ENCODE peak calls at places on chromosome 9, in nine cellular contexts. One of them, this sample, is unnamed. For H3K9me3, the result is how much of the 10 kb centered on the place peaks cover.

GRCh38 chr9:72996106-72996505 is 43.3 kb upstream of the ALDH1A1 start:
- DNase-seq in heart left ventricle: no peak
- DNase-seq in uterus: no peak
- DNase-seq in testis: no peak
- DNase-seq in HCT116: no peak
- DNase-seq in WERI-Rb-1: no peak
- DNase-seq in transverse colon: no peak
- DNase-seq in IMR-90: no peak
- DNase-seq in PC-3: no peak
- DNase-seq in this sample: no peak

GRCh38 chr9:11158063-11158462 is 545.3 kb upstream of the PTPRD start:
- DNase-seq in heart left ventricle: no peak
- DNase-seq in uterus: no peak
- DNase-seq in testis: no peak
- DNase-seq in HCT116: no peak
- DNase-seq in WERI-Rb-1: no peak
- DNase-seq in transverse colon: no peak
- DNase-seq in IMR-90: no peak
- DNase-seq in PC-3: no peak
- DNase-seq in this sample: no peak

GRCh38 chr9:117224676-117225075 is 190.2 kb downstream of the ASTN2 start:
- DNase-seq in heart left ventricle: no peak
- DNase-seq in uterus: no peak
- DNase-seq in testis: no peak
- DNase-seq in HCT116: no peak
- DNase-seq in WERI-Rb-1: peak
- DNase-seq in transverse colon: no peak
- DNase-seq in IMR-90: no peak
- DNase-seq in PC-3: no peak
- DNase-seq in this sample: no peak

GRCh38 chr9:35688558-35689350 is 971 bp downstream of the TPM2 start:
- DNase-seq in heart left ventricle: no peak
- DNase-seq in uterus: no peak
- DNase-seq in testis: no peak
- DNase-seq in HCT116: peak
- DNase-seq in WERI-Rb-1: no peak
- DNase-seq in transverse colon: no peak
- DNase-seq in IMR-90: peak
- DNase-seq in PC-3: peak
- DNase-seq in this sample: no peak

GRCh38 chr9:136210276-136210675 is 5.3 kb upstream of the LHX3 start:
- DNase-seq in heart left ventricle: no peak
- DNase-seq in uterus: no peak
- DNase-seq in testis: no peak
- DNase-seq in HCT116: no peak
- DNase-seq in WERI-Rb-1: no peak
- DNase-seq in transverse colon: no peak
- DNase-seq in IMR-90: no peak
- DNase-seq in PC-3: no peak
- DNase-seq in this sample: no peak

GRCh38 chr9:9563817-9564216 is 1049.0 kb downstream of the PTPRD start:
- DNase-seq in heart left ventricle: no peak
- DNase-seq in uterus: no peak
- DNase-seq in testis: no peak
- DNase-seq in HCT116: no peak
- DNase-seq in WERI-Rb-1: no peak
- DNase-seq in transverse colon: no peak
- DNase-seq in IMR-90: no peak
- DNase-seq in PC-3: no peak
- DNase-seq in this sample: no peak

GRCh38 chr9:134666208-134666607 is 24.6 kb downstream of the COL5A1 start:
- DNase-seq in heart left ventricle: no peak
- DNase-seq in uterus: no peak
- DNase-seq in testis: no peak
- DNase-seq in HCT116: no peak
- DNase-seq in WERI-Rb-1: no peak
- DNase-seq in transverse colon: no peak
- DNase-seq in IMR-90: no peak
- DNase-seq in PC-3: no peak
- DNase-seq in this sample: no peak

GRCh38 chr9:109767404-109767803 is 12.6 kb upstream of the PALM2AKAP2 start:
- DNase-seq in heart left ventricle: no peak
- DNase-seq in uterus: no peak
- DNase-seq in testis: no peak
- DNase-seq in HCT116: no peak
- DNase-seq in WERI-Rb-1: no peak
- DNase-seq in transverse colon: no peak
- DNase-seq in IMR-90: no peak
- DNase-seq in PC-3: no peak
- DNase-seq in this sample: no peak

GRCh38 chr9:114372971-114373591 is 14.7 kb downstream of the AKNA start:
- DNase-seq in heart left ventricle: peak
- DNase-seq in uterus: no peak
- DNase-seq in testis: peak
- DNase-seq in HCT116: no peak
- DNase-seq in WERI-Rb-1: no peak
- DNase-seq in transverse colon: peak
- DNase-seq in IMR-90: no peak
- DNase-seq in PC-3: no peak
- DNase-seq in this sample: no peak

GRCh38 chr9:99966001-99966400 is 59.5 kb downstream of the STX17 start:
- DNase-seq in heart left ventricle: no peak
- DNase-seq in uterus: no peak
- DNase-seq in testis: no peak
- DNase-seq in HCT116: no peak
- DNase-seq in WERI-Rb-1: no peak
- DNase-seq in transverse colon: no peak
- DNase-seq in IMR-90: no peak
- DNase-seq in PC-3: no peak
- DNase-seq in this sample: no peak

GRCh38 chr9:106697799-106698591 is 165.0 kb upstream of the ZNF462 start:
- DNase-seq in heart left ventricle: peak
- DNase-seq in uterus: peak
- DNase-seq in testis: peak
- DNase-seq in HCT116: no peak
- DNase-seq in WERI-Rb-1: peak
- DNase-seq in transverse colon: peak
- DNase-seq in IMR-90: peak
- DNase-seq in PC-3: no peak
- DNase-seq in this sample: peak

GRCh38 chr9:135242406-135242805 is 154.9 kb downstream of the OLFM1 start:
- DNase-seq in heart left ventricle: no peak
- DNase-seq in uterus: no peak
- DNase-seq in testis: no peak
- DNase-seq in HCT116: no peak
- DNase-seq in WERI-Rb-1: no peak
- DNase-seq in transverse colon: no peak
- DNase-seq in IMR-90: no peak
- DNase-seq in PC-3: no peak
- DNase-seq in this sample: no peak

GRCh38 chr9:108876425-108876824 is 14.4 kb downstream of the ACTL7A start:
- DNase-seq in heart left ventricle: no peak
- DNase-seq in uterus: no peak
- DNase-seq in testis: no peak
- DNase-seq in HCT116: no peak
- DNase-seq in WERI-Rb-1: no peak
- DNase-seq in transverse colon: no peak
- DNase-seq in IMR-90: no peak
- DNase-seq in PC-3: no peak
- DNase-seq in this sample: no peak

GRCh38 chr9:124077915-124078572 is 66.5 kb downstream of the LHX2 start:
- DNase-seq in heart left ventricle: peak
- DNase-seq in uterus: no peak
- DNase-seq in testis: no peak
- DNase-seq in HCT116: peak
- DNase-seq in WERI-Rb-1: no peak
- DNase-seq in transverse colon: no peak
- DNase-seq in IMR-90: no peak
- DNase-seq in PC-3: peak
- DNase-seq in this sample: no peak

GRCh38 chr9:133612816-133613215 is 3.6 kb upstream of the FAM163B start:
- DNase-seq in heart left ventricle: no peak
- DNase-seq in uterus: no peak
- DNase-seq in testis: no peak
- DNase-seq in HCT116: no peak
- DNase-seq in WERI-Rb-1: no peak
- DNase-seq in transverse colon: no peak
- DNase-seq in IMR-90: no peak
- DNase-seq in PC-3: no peak
- DNase-seq in this sample: no peak

GRCh38 chr9:121333950-121334773 is 35.9 kb downstream of the STOM start:
- DNase-seq in heart left ventricle: peak
- DNase-seq in uterus: no peak
- DNase-seq in testis: peak
- DNase-seq in HCT116: no peak
- DNase-seq in WERI-Rb-1: no peak
- DNase-seq in transverse colon: no peak
- DNase-seq in IMR-90: no peak
- DNase-seq in PC-3: no peak
- DNase-seq in this sample: no peak

GRCh38 chr9:123322771-123323481 is 33.1 kb upstream of the CRB2 start:
- DNase-seq in heart left ventricle: no peak
- DNase-seq in uterus: no peak
- DNase-seq in testis: no peak
- DNase-seq in HCT116: no peak
- DNase-seq in WERI-Rb-1: no peak
- DNase-seq in transverse colon: peak
- DNase-seq in IMR-90: no peak
- DNase-seq in PC-3: no peak
- DNase-seq in this sample: no peak

GRCh38 chr9:33288828-33289483 is 1.4 kb upstream of the NFX1 start:
- DNase-seq in heart left ventricle: peak
- DNase-seq in uterus: peak
- DNase-seq in testis: no peak
- DNase-seq in HCT116: no peak
- DNase-seq in WERI-Rb-1: no peak
- DNase-seq in transverse colon: peak
- DNase-seq in IMR-90: no peak
- DNase-seq in PC-3: no peak
- DNase-seq in this sample: no peak

GRCh38 chr9:36928670-36929349 is 105.3 kb downstream of the PAX5 start:
- DNase-seq in heart left ventricle: no peak
- DNase-seq in uterus: no peak
- DNase-seq in testis: no peak
- DNase-seq in HCT116: no peak
- DNase-seq in WERI-Rb-1: no peak
- DNase-seq in transverse colon: no peak
- DNase-seq in IMR-90: peak
- DNase-seq in PC-3: peak
- DNase-seq in this sample: no peak

GRCh38 chr9:74951725-74952151 is 974 bp downstream of the C9orf40 start:
- DNase-seq in heart left ventricle: peak
- DNase-seq in uterus: peak
- DNase-seq in testis: peak
- DNase-seq in HCT116: no peak
- DNase-seq in WERI-Rb-1: peak
- DNase-seq in transverse colon: peak
- DNase-seq in IMR-90: peak
- DNase-seq in PC-3: peak
- DNase-seq in this sample: no peak

DNA sequence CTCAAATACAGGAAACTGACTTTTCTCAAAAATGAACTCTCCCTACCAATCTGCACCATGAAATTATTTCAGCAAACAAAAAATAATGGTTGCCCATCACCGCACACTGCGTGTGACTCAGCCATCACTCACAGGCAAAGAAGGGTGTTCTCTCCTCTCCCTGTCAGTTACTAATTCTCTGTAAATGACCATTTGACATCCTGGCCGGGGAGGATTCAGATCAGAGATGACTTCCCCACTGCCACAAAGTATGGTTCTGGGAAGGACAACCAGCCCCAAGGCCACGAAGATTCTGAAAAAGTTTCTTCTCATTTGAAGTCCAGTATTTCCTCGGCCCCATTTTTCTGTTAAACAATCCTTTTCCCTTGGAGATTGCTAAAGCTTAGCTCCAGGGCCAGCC is 199.4 kb downstream of the AUH start:
- DNase-seq in heart left ventricle: no peak
- DNase-seq in uterus: no peak
- DNase-seq in testis: no peak
- DNase-seq in HCT116: no peak
- DNase-seq in WERI-Rb-1: no peak
- DNase-seq in transverse colon: peak
- DNase-seq in IMR-90: peak
- DNase-seq in PC-3: peak
- DNase-seq in this sample: peak
- H3K27ac ChIP-seq in heart left ventricle: no peak
- H3K27ac ChIP-seq in uterus: no peak
- H3K27ac ChIP-seq in testis: no peak
- H3K27ac ChIP-seq in HCT116: no peak
- H3K27ac ChIP-seq in WERI-Rb-1: no peak
- H3K27ac ChIP-seq in transverse colon: peak
- H3K27ac ChIP-seq in IMR-90: peak
- H3K27ac ChIP-seq in PC-3: peak
- H3K27ac ChIP-seq in this sample: no peak

DNA sequence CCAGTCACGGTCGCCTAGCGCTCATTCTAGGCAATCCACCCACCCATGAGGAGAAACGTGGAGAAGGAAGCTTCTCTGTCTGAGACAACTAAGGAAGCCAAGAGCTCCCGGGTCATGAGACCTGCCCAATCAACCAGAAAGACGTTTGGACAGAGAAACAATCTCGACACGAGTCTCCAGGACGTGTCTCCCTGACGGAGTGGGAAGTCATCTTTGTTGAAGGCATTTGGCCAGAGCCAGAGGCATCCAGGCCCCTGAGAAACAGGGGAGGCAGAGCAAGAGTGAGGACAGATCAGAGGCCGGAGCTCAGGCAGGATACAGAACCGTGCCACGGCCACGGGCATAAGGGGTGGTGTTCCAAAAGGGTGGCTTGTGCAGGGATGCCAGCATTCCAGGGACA is 479.0 kb downstream of the SPATA31A7 start:
- DNase-seq in heart left ventricle: no peak
- DNase-seq in uterus: peak
- DNase-seq in testis: no peak
- DNase-seq in HCT116: no peak
- DNase-seq in WERI-Rb-1: no peak
- DNase-seq in transverse colon: no peak
- DNase-seq in IMR-90: no peak
- DNase-seq in PC-3: no peak
- DNase-seq in this sample: peak
- H3K9me3 ChIP-seq in heart left ventricle: under half
- H3K9me3 ChIP-seq in uterus: under half
- H3K9me3 ChIP-seq in testis: under half
- H3K9me3 ChIP-seq in HCT116: under half
- H3K9me3 ChIP-seq in WERI-Rb-1: under half
- H3K9me3 ChIP-seq in transverse colon: under half
- H3K9me3 ChIP-seq in IMR-90: under half
- H3K9me3 ChIP-seq in PC-3: under half
- H3K9me3 ChIP-seq in this sample: under half

GRCh38 chr9:112569186-112569585 is 82.6 kb downstream of the KIAA1958 start:
- DNase-seq in heart left ventricle: no peak
- DNase-seq in uterus: no peak
- DNase-seq in testis: no peak
- DNase-seq in HCT116: no peak
- DNase-seq in WERI-Rb-1: no peak
- DNase-seq in transverse colon: no peak
- DNase-seq in IMR-90: peak
- DNase-seq in PC-3: no peak
- DNase-seq in this sample: no peak
- H3K27ac ChIP-seq in heart left ventricle: no peak
- H3K27ac ChIP-seq in uterus: no peak
- H3K27ac ChIP-seq in testis: peak
- H3K27ac ChIP-seq in HCT116: no peak
- H3K27ac ChIP-seq in WERI-Rb-1: no peak
- H3K27ac ChIP-seq in transverse colon: no peak
- H3K27ac ChIP-seq in IMR-90: no peak
- H3K27ac ChIP-seq in PC-3: no peak
- H3K27ac ChIP-seq in this sample: no peak

GRCh38 chr9:93644397-93645088 is 68.2 kb downstream of the PHF2 start:
- DNase-seq in heart left ventricle: no peak
- DNase-seq in uterus: no peak
- DNase-seq in testis: no peak
- DNase-seq in HCT116: no peak
- DNase-seq in WERI-Rb-1: peak
- DNase-seq in transverse colon: peak
- DNase-seq in IMR-90: no peak
- DNase-seq in PC-3: no peak
- DNase-seq in this sample: no peak
- H3K9me3 ChIP-seq in heart left ventricle: under half
- H3K9me3 ChIP-seq in uterus: under half
- H3K9me3 ChIP-seq in testis: under half
- H3K9me3 ChIP-seq in HCT116: under half
- H3K9me3 ChIP-seq in WERI-Rb-1: under half
- H3K9me3 ChIP-seq in transverse colon: under half
- H3K9me3 ChIP-seq in IMR-90: under half
- H3K9me3 ChIP-seq in PC-3: under half
- H3K9me3 ChIP-seq in this sample: under half